ENCODE peak calls at places on chromosomes 13 and 19, in nine cellular contexts. One of them, this sample, is unnamed.

GRCh38 chr19:33290082-33290815 is 12.1 kb downstream of the CEBPA start:
- DNase-seq in hepatocyte: no peak
- DNase-seq in bronchial epithelial cell: peak
- DNase-seq in fibroblast of pulmonary artery: no peak
- DNase-seq in Caco-2: no peak
- DNase-seq in kidney epithelial cell: no peak
- DNase-seq in stimulated activated CD4-positive, alpha-beta T cell treated with anti-CD3 and anti-CD28 coated beads, Interleukin-1b, Interleukin-23, amount 100 ng/mL, for 48 hours: no peak
- DNase-seq in fibroblast of villous mesenchyme: no peak
- DNase-seq in HuH-7.5: no peak
- DNase-seq in this sample: no peak

GRCh38 chr19:11227201-11227886 is 12.1 kb upstream of the ANGPTL8 start:
- DNase-seq in fibroblast of pulmonary artery: no peak
- DNase-seq in fibroblast of villous mesenchyme: no peak
- DNase-seq in hepatocyte: no peak
- DNase-seq in kidney epithelial cell: no peak
- DNase-seq in HuH-7.5: no peak
- DNase-seq in stimulated activated CD4-positive, alpha-beta T cell treated with anti-CD3 and anti-CD28 coated beads, Interleukin-1b, Interleukin-23, amount 100 ng/mL, for 48 hours: peak
- DNase-seq in bronchial epithelial cell: peak
- DNase-seq in Caco-2: peak
- DNase-seq in this sample: peak

GRCh38 chr13:40922437-40923040 is 96.6 kb downstream of the ELF1 start:
- DNase-seq in fibroblast of villous mesenchyme: peak
- DNase-seq in fibroblast of pulmonary artery: no peak
- DNase-seq in Caco-2: peak
- DNase-seq in stimulated activated CD4-positive, alpha-beta T cell treated with anti-CD3 and anti-CD28 coated beads, Interleukin-1b, Interleukin-23, amount 100 ng/mL, for 48 hours: no peak
- DNase-seq in HuH-7.5: peak
- DNase-seq in bronchial epithelial cell: no peak
- DNase-seq in hepatocyte: peak
- DNase-seq in kidney epithelial cell: no peak
- DNase-seq in this sample: peak

GRCh38 chr19:41956621-41957020 is 2.5 kb downstream of the RABAC1 start:
- DNase-seq in HuH-7.5: no peak
- DNase-seq in stimulated activated CD4-positive, alpha-beta T cell treated with anti-CD3 and anti-CD28 coated beads, Interleukin-1b, Interleukin-23, amount 100 ng/mL, for 48 hours: no peak
- DNase-seq in kidney epithelial cell: no peak
- DNase-seq in bronchial epithelial cell: no peak
- DNase-seq in hepatocyte: no peak
- DNase-seq in Caco-2: no peak
- DNase-seq in fibroblast of pulmonary artery: no peak
- DNase-seq in fibroblast of villous mesenchyme: no peak
- DNase-seq in this sample: no peak

GRCh38 chr13:34462843-34463242 is 479.2 kb upstream of the NBEA start:
- DNase-seq in bronchial epithelial cell: peak
- DNase-seq in hepatocyte: no peak
- DNase-seq in Caco-2: no peak
- DNase-seq in fibroblast of villous mesenchyme: peak
- DNase-seq in HuH-7.5: no peak
- DNase-seq in stimulated activated CD4-positive, alpha-beta T cell treated with anti-CD3 and anti-CD28 coated beads, Interleukin-1b, Interleukin-23, amount 100 ng/mL, for 48 hours: no peak
- DNase-seq in fibroblast of pulmonary artery: peak
- DNase-seq in kidney epithelial cell: peak
- DNase-seq in this sample: no peak

GRCh38 chr19:47657719-47658118 is 48.8 kb downstream of the BICRA start:
- DNase-seq in fibroblast of villous mesenchyme: no peak
- DNase-seq in HuH-7.5: no peak
- DNase-seq in fibroblast of pulmonary artery: no peak
- DNase-seq in stimulated activated CD4-positive, alpha-beta T cell treated with anti-CD3 and anti-CD28 coated beads, Interleukin-1b, Interleukin-23, amount 100 ng/mL, for 48 hours: no peak
- DNase-seq in hepatocyte: peak
- DNase-seq in Caco-2: peak
- DNase-seq in bronchial epithelial cell: no peak
- DNase-seq in kidney epithelial cell: no peak
- DNase-seq in this sample: no peak

GRCh38 chr19:694481-695349 is 537 bp downstream of the PRSS57 start:
- DNase-seq in fibroblast of villous mesenchyme: no peak
- DNase-seq in hepatocyte: no peak
- DNase-seq in Caco-2: no peak
- DNase-seq in fibroblast of pulmonary artery: no peak
- DNase-seq in stimulated activated CD4-positive, alpha-beta T cell treated with anti-CD3 and anti-CD28 coated beads, Interleukin-1b, Interleukin-23, amount 100 ng/mL, for 48 hours: no peak
- DNase-seq in kidney epithelial cell: no peak
- DNase-seq in bronchial epithelial cell: no peak
- DNase-seq in HuH-7.5: no peak
- DNase-seq in this sample: no peak

GRCh38 chr13:114118763-114119123 is 13.7 kb downstream of the RASA3 start:
- DNase-seq in hepatocyte: peak
- DNase-seq in fibroblast of villous mesenchyme: peak
- DNase-seq in fibroblast of pulmonary artery: peak
- DNase-seq in Caco-2: peak
- DNase-seq in stimulated activated CD4-positive, alpha-beta T cell treated with anti-CD3 and anti-CD28 coated beads, Interleukin-1b, Interleukin-23, amount 100 ng/mL, for 48 hours: no peak
- DNase-seq in HuH-7.5: no peak
- DNase-seq in kidney epithelial cell: peak
- DNase-seq in bronchial epithelial cell: no peak
- DNase-seq in this sample: no peak

GRCh38 chr13:107625648-107626047 is 589.7 kb downstream of the LIG4 start:
- DNase-seq in bronchial epithelial cell: no peak
- DNase-seq in Caco-2: no peak
- DNase-seq in fibroblast of villous mesenchyme: no peak
- DNase-seq in kidney epithelial cell: no peak
- DNase-seq in hepatocyte: no peak
- DNase-seq in HuH-7.5: no peak
- DNase-seq in stimulated activated CD4-positive, alpha-beta T cell treated with anti-CD3 and anti-CD28 coated beads, Interleukin-1b, Interleukin-23, amount 100 ng/mL, for 48 hours: no peak
- DNase-seq in fibroblast of pulmonary artery: no peak
- DNase-seq in this sample: no peak

GRCh38 chr13:42384265-42384664 is 112.3 kb downstream of the AKAP11 start:
- DNase-seq in fibroblast of pulmonary artery: no peak
- DNase-seq in bronchial epithelial cell: peak
- DNase-seq in kidney epithelial cell: no peak
- DNase-seq in fibroblast of villous mesenchyme: no peak
- DNase-seq in stimulated activated CD4-positive, alpha-beta T cell treated with anti-CD3 and anti-CD28 coated beads, Interleukin-1b, Interleukin-23, amount 100 ng/mL, for 48 hours: no peak
- DNase-seq in Caco-2: no peak
- DNase-seq in hepatocyte: peak
- DNase-seq in HuH-7.5: no peak
- DNase-seq in this sample: no peak

GRCh38 chr13:21050288-21051197 is 10.8 kb downstream of the LATS2 start:
- DNase-seq in hepatocyte: no peak
- DNase-seq in fibroblast of villous mesenchyme: peak
- DNase-seq in bronchial epithelial cell: no peak
- DNase-seq in HuH-7.5: no peak
- DNase-seq in stimulated activated CD4-positive, alpha-beta T cell treated with anti-CD3 and anti-CD28 coated beads, Interleukin-1b, Interleukin-23, amount 100 ng/mL, for 48 hours: peak
- DNase-seq in kidney epithelial cell: no peak
- DNase-seq in Caco-2: no peak
- DNase-seq in fibroblast of pulmonary artery: no peak
- DNase-seq in this sample: no peak

GRCh38 chr19:41123716-41124244 is 9.5 kb downstream of the CYP2F1 start:
- DNase-seq in kidney epithelial cell: no peak
- DNase-seq in hepatocyte: no peak
- DNase-seq in Caco-2: no peak
- DNase-seq in HuH-7.5: no peak
- DNase-seq in stimulated activated CD4-positive, alpha-beta T cell treated with anti-CD3 and anti-CD28 coated beads, Interleukin-1b, Interleukin-23, amount 100 ng/mL, for 48 hours: no peak
- DNase-seq in bronchial epithelial cell: no peak
- DNase-seq in fibroblast of pulmonary artery: no peak
- DNase-seq in fibroblast of villous mesenchyme: peak
- DNase-seq in this sample: no peak

GRCh38 chr19:46670874-46671273 is 9.9 kb upstream of the DACT3 start:
- DNase-seq in stimulated activated CD4-positive, alpha-beta T cell treated with anti-CD3 and anti-CD28 coated beads, Interleukin-1b, Interleukin-23, amount 100 ng/mL, for 48 hours: no peak
- DNase-seq in hepatocyte: no peak
- DNase-seq in fibroblast of villous mesenchyme: no peak
- DNase-seq in bronchial epithelial cell: peak
- DNase-seq in Caco-2: no peak
- DNase-seq in fibroblast of pulmonary artery: peak
- DNase-seq in HuH-7.5: no peak
- DNase-seq in kidney epithelial cell: no peak
- DNase-seq in this sample: no peak

GRCh38 chr13:94516456-94516855 is 37.0 kb upstream of the DCT start:
- DNase-seq in stimulated activated CD4-positive, alpha-beta T cell treated with anti-CD3 and anti-CD28 coated beads, Interleukin-1b, Interleukin-23, amount 100 ng/mL, for 48 hours: no peak
- DNase-seq in HuH-7.5: no peak
- DNase-seq in fibroblast of pulmonary artery: no peak
- DNase-seq in hepatocyte: no peak
- DNase-seq in kidney epithelial cell: no peak
- DNase-seq in Caco-2: no peak
- DNase-seq in bronchial epithelial cell: no peak
- DNase-seq in fibroblast of villous mesenchyme: no peak
- DNase-seq in this sample: no peak

GRCh38 chr19:44598880-44599279 is 14.5 kb upstream of the IGSF23 start:
- DNase-seq in bronchial epithelial cell: no peak
- DNase-seq in hepatocyte: peak
- DNase-seq in stimulated activated CD4-positive, alpha-beta T cell treated with anti-CD3 and anti-CD28 coated beads, Interleukin-1b, Interleukin-23, amount 100 ng/mL, for 48 hours: no peak
- DNase-seq in kidney epithelial cell: no peak
- DNase-seq in fibroblast of pulmonary artery: no peak
- DNase-seq in Caco-2: no peak
- DNase-seq in fibroblast of villous mesenchyme: no peak
- DNase-seq in HuH-7.5: no peak
- DNase-seq in this sample: no peak